ENCODE peak calls at places on chromosome 1, in four cellular contexts. U, I, Y and F are unnamed samples.

GRCh38 chr1:159943908-159944622 is 1.3 kb downstream of the IGSF9 start:
- DNase-seq in U (no peak), I (no peak), Y (no peak), F (no peak)

GRCh38 chr1:35640380-35641232 is 720 bp downstream of the PSMB2 start:
- DNase-seq in U (no peak), I (no peak), Y (peak; percentile 46), F (no peak)

GRCh38 chr1:117642963-117643362 is 37.1 kb downstream of the TENT5C start:
- DNase-seq in U (no peak), I (no peak), Y (no peak), F (no peak)

GRCh38 chr1:159927887-159928431 is 2.7 kb upstream of the TAGLN2 start:
- DNase-seq in U (no peak), I (no peak), Y (no peak), F (no peak)

GRCh38 chr1:27154991-27155781 is at the start of gene SLC9A1:
- DNase-seq in U (peak; percentile 93), I (peak; percentile 75), Y (peak; percentile 94), F (peak; percentile 85)

GRCh38 chr1:25802915-25803314 is 2.9 kb downstream of the SELENON start:
- DNase-seq in U (no peak), I (no peak), Y (no peak), F (no peak)

GRCh38 chr1:244046907-244047738 is 4.0 kb upstream of the ZBTB18 start:
- DNase-seq in U (no peak), I (peak; percentile 45), Y (no peak), F (no peak)

GRCh38 chr1:61081637-61082335 is 575 bp upstream of the NFIA start:
- DNase-seq in U (peak; percentile 50), I (no peak), Y (no peak), F (peak; percentile 83)

GRCh38 chr1:241408170-241408569 is 51.2 kb upstream of the RGS7 start:
- DNase-seq in U (no peak), I (no peak), Y (no peak), F (no peak)

GRCh38 chr1:208264469-208265126 is 20.4 kb upstream of the PLXNA2 start:
- DNase-seq in U (no peak), I (no peak), Y (no peak), F (no peak)
- TF ChIP-seq CREM in U (no peak), I (no peak), Y (no peak), F (no peak)

GRCh38 chr1:32963746-32964460 is 706 bp downstream of the RNF19B start:
- DNase-seq in U (peak; percentile 75), I (no peak), Y (peak; percentile 88), F (no peak)

GRCh38 chr1:32964461-32965250 is at the start of gene RNF19B:
- DNase-seq in U (peak; percentile 97), I (peak; percentile 77), Y (peak; percentile 98), F (peak; percentile 87)

GRCh38 chr1:32967863-32968571 is 3.4 kb upstream of the RNF19B start:
- DNase-seq in U (no peak), I (no peak), Y (no peak), F (no peak)

GRCh38 chr1:32966900-32967299 is 2.3 kb upstream of the RNF19B start:
- DNase-seq in U (no peak), I (no peak), Y (no peak), F (no peak)

GRCh38 chr1:32965251-32965643 is 638 bp upstream of the RNF19B start:
- DNase-seq in U (no peak), I (no peak), Y (no peak), F (no peak)
- TF ChIP-seq CREM in U (no peak), I (no peak), Y (no peak), F (no peak)

GRCh38 chr1:76330993-76331603 is 256.6 kb downstream of the ST6GALNAC3 start:
- DNase-seq in U (peak; percentile 36), I (no peak), Y (peak; percentile 53), F (peak; percentile 18)
- TF ChIP-seq CREM in U (no peak), I (no peak), Y (no peak), F (no peak)

DNA sequence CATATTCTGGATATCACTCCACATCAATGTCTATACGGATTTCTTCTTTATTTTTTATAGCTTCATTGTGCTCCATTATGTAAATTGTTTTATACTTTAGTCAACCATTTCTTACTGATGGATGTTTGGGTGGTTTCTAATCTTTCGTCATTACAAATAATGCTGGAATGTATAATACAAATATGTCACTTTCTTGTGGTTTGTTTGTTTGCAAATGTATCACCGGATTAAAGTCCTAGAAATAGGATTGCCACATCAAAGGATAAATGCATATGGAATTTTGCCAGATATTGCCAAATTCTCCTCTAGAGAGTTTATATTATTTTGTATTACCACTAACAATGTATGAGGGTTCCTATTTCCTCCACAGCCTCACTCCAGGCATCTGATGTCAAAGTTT is 48.7 kb upstream of the PRDM2 start:
- DNase-seq in U (no peak), I (no peak), Y (no peak), F (peak; percentile 48)
- TF ChIP-seq CREM in U (no peak), I (no peak), Y (no peak), F (no peak)

GRCh38 chr1:11782127-11782708 is 20.2 kb downstream of the C1orf167 start:
- DNase-seq in U (no peak), I (no peak), Y (no peak), F (no peak)
- TF ChIP-seq CREM in U (no peak), I (no peak), Y (no peak), F (no peak)

DNA sequence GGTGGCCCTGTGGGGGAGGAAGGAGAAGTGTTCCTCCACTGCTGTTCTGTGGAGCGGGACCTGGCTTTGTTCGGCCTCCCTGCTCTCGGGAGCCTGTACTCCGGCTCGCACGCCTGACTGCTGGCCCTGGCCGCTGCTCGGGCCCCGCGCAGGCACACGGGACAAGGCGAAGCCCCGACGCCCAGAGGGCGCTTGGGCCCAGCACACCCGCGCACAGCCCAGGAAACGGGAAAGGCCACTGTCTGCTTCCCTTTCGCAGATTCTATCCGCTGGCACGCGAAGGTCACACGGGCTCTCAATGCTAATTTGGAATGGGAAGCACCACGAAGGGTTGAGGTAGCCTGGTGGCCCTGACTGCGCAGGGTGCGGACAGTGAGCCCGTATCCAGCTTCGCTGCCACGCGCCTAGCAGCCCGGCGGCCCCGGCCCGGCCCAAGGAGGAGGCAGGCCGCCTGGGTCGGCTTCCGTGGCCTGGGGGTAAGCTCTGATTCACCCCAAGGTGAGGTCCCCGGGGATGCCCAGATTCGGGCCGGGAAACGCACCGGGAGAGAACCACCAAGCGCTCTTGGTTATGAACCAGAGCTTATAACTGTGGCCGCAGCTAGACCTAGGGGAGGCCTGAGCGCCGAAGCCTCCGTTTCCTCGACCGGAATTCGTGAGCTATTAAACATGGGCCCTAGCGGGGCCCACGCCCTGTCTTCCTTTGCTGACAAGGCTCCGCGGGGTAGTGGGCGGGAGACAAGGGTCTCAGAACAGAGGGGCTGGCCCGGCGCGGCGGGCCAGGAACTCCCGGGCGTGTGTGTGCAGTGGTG is 19.7 kb upstream of the TBX15 start:
- DNase-seq in U (no peak), I (no peak), Y (no peak), F (no peak)
- TF ChIP-seq CREM in U (no peak), I (no peak), Y (no peak), F (no peak)

DNA sequence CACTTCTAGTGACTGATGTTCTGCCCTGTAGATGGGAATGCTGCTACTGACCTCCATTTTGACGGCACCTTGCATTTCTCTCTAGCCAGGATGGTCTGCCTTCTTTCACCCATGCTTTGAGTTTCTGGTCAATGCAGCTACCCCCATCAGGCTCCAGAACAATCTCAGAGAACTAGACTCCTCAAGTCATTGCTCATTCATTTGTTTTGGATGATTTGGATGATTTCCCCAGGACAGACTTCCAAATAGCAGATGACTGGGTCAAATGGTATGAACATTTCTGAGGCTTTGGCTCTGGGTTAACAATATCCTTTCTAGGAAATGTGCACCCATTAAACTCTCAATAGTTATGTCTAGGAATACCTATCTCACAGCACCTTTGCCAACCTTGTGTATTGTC is 63.9 kb downstream of the CSMD2 start:
- DNase-seq in U (no peak), I (no peak), Y (no peak), F (no peak)
- TF ChIP-seq CREM in U (no peak), I (no peak), Y (no peak), F (no peak)